ENCODE peak calls at places on chromosomes 7 and 10, in four cellular contexts. G, V, Y and C are unnamed samples.

GRCh38 chr7:12322287-12322902 is 81.3 kb downstream of the VWDE start:
- DNase-seq in G (no peak), V (no peak), Y (no peak), C (peak)

GRCh38 chr10:71771821-71772617 is 1.3 kb downstream of the VSIR start:
- DNase-seq in G (no peak), V (no peak), Y (no peak), C (peak)

GRCh38 chr7:38179719-38180333 is 1.8 kb downstream of the STARD3NL start:
- DNase-seq in G (no peak), V (no peak), Y (no peak), C (peak)

GRCh38 chr7:101702362-101702850 is 73.3 kb upstream of the MYL10 start:
- DNase-seq in G (peak), V (no peak), Y (no peak), C (no peak)

GRCh38 chr7:125089171-125089570 is 159.5 kb upstream of the POT1 start:
- DNase-seq in G (no peak), V (no peak), Y (no peak), C (no peak)

GRCh38 chr10:61153766-61154165 is 209.8 kb upstream of the RHOBTB1 start:
- DNase-seq in G (no peak), V (no peak), Y (no peak), C (no peak)

GRCh38 chr10:28984431-28984830 is 304.4 kb upstream of the LYZL1 start:
- DNase-seq in G (no peak), V (no peak), Y (no peak), C (peak)

GRCh38 chr10:89959433-89960110 is 258.2 kb downstream of the KIF20B start:
- DNase-seq in G (no peak), V (no peak), Y (no peak), C (no peak)

GRCh38 chr10:50395279-50395678 is 144.0 kb upstream of the ASAH2 start:
- DNase-seq in G (no peak), V (no peak), Y (no peak), C (peak)

GRCh38 chr7:37853468-37853867 is 5.1 kb downstream of the NME8 start:
- DNase-seq in G (no peak), V (no peak), Y (no peak), C (no peak)

GRCh38 chr10:102408728-102409603 is 9.6 kb downstream of the PSD start:
- DNase-seq in G (no peak), V (no peak), Y (peak), C (peak)

GRCh38 chr7:3272691-3273141 is 28.3 kb upstream of the SDK1 start:
- DNase-seq in G (no peak), V (no peak), Y (no peak), C (peak)

GRCh38 chr10:5485948-5486851 is 13.2 kb downstream of the CALML5 start:
- DNase-seq in G (no peak), V (no peak), Y (no peak), C (no peak)

GRCh38 chr7:81500631-81501030 is 269.2 kb downstream of the HGF start:
- DNase-seq in G (no peak), V (no peak), Y (no peak), C (no peak)

GRCh38 chr7:134473861-134474291 is 15.0 kb upstream of the AKR1B1 start:
- DNase-seq in G (no peak), V (no peak), Y (no peak), C (peak)

GRCh38 chr10:77927343-77928256 is 1.0 kb upstream of the DLG5 start:
- DNase-seq in G (no peak), V (peak), Y (peak), C (no peak)

GRCh38 chr7:135672560-135673359 is 10.4 kb downstream of the STMP1 start:
- DNase-seq in G (no peak), V (peak), Y (no peak), C (peak)

GRCh38 chr7:47435889-47436312 is 146.0 kb downstream of the TNS3 start:
- DNase-seq in G (peak), V (peak), Y (no peak), C (peak)

GRCh38 chr10:63264852-63265617 is 131.9 kb downstream of the NRBF2 start:
- DNase-seq in G (no peak), V (no peak), Y (no peak), C (peak)

GRCh38 chr10:110006358-110007170 is 1.2 kb upstream of the ADD3 start:
- DNase-seq in G (peak), V (peak), Y (no peak), C (peak)

GRCh38 chr7:79608005-79608404 is 154.5 kb upstream of the MAGI2 start:
- DNase-seq in G (no peak), V (no peak), Y (no peak), C (no peak)

GRCh38 chr10:96261930-96262329 is 9.4 kb downstream of the BLNK start:
- DNase-seq in G (no peak), V (no peak), Y (no peak), C (no peak)

GRCh38 chr7:130359276-130359857 is 14.8 kb downstream of the CPA5 start:
- DNase-seq in G (no peak), V (no peak), Y (no peak), C (no peak)
- H2BK15ac ChIP-seq in G (no peak), V (peak), Y (peak), C (peak)

DNA sequence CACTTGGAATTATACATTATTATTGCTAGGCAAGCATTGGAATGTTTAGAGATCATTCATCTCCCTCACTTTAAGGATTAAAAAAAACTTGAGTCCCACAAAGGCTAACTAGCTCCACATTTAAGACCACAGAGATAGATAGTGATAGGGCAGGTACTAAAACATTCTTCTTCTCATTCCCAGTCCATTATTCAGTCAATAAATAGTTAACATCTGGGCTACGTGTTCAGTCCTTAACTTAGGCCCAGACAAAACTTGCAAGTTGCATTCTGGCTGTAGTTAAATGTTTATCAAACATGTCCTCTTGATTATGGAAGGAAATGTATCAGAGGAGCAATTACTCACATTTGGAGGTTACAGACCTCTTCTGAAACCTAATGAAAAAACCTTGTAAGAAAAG is 2.4 kb downstream of the GNG11 start:
- DNase-seq in G (no peak), V (no peak), Y (no peak), C (peak)
- H3K4ac ChIP-seq in G (no peak), V (no peak), Y (no peak), C (no peak)

GRCh38 chr10:79234391-79235318 is 112.6 kb upstream of the PPIF start:
- DNase-seq in G (no peak), V (no peak), Y (no peak), C (peak)
- H4K8ac ChIP-seq in G (no peak), V (no peak), Y (no peak), C (no peak)

DNA sequence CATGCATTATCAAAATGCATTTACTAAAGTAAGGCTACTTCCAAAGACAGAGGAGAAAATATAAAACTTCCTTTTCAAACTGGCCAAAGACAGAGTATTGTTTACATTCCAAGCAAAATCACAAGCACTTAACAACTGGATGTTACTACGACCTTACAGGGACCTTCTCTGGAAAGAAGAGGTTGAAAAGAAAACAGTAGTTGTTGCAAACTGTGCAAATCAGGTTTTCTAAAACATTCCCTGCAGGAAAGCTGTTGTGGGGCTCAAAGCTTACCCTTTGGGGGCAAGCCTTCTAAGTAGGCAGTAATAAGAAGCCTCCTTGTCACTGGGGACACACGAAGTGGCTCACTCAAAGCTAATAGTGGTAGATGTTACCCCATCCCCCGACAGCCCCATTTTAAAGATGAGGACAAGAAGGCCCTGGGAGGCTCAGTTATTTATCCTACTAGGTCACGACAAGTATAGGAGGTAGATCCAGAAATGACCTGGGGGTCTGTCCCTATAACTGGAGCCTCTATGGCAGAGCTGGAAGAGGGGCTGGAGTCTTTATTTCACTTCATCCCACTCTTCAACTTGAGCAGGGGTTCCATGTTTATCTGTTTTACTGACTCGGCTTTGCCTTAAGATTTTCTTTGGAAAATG is 46.6 kb downstream of the ATXN7L1 start:
- DNase-seq in G (no peak), V (no peak), Y (no peak), C (peak)
- H2BK15ac ChIP-seq in G (no peak), V (no peak), Y (no peak), C (no peak)

GRCh38 chr10:33315891-33316290 is 18.6 kb downstream of the NRP1 start:
- DNase-seq in G (no peak), V (no peak), Y (no peak), C (no peak)
- H3K4ac ChIP-seq in G (no peak), V (no peak), Y (no peak), C (peak)

DNA sequence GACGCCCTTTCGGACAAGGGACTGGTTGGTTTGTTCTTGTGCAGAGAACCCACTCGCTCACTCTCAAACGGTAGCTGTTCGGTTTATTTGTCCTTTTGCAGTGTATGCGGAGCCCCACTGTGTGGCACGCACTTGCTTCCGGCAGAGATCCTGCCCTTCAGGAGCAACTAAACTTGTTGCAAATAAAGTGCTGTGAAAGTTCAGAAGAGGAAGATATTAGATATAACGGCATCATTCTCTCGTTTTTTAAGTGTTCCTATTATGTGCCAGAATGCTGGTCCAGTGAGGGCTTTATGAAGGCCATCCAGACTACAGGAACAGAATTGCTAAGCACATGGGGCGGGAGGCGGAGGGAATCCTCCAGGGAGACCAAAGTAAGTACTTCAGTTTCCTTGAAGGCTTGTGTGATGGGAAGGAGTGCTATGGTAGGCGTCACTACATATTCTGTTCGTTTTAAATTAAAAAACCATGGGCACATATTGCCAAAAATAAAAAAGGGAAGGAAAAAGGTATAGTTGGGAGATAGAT is 488 bp upstream of the ERLIN1 start:
- DNase-seq in G (no peak), V (no peak), Y (no peak), C (no peak)
- H4K8ac ChIP-seq in G (no peak), V (no peak), Y (peak), C (peak)

DNA sequence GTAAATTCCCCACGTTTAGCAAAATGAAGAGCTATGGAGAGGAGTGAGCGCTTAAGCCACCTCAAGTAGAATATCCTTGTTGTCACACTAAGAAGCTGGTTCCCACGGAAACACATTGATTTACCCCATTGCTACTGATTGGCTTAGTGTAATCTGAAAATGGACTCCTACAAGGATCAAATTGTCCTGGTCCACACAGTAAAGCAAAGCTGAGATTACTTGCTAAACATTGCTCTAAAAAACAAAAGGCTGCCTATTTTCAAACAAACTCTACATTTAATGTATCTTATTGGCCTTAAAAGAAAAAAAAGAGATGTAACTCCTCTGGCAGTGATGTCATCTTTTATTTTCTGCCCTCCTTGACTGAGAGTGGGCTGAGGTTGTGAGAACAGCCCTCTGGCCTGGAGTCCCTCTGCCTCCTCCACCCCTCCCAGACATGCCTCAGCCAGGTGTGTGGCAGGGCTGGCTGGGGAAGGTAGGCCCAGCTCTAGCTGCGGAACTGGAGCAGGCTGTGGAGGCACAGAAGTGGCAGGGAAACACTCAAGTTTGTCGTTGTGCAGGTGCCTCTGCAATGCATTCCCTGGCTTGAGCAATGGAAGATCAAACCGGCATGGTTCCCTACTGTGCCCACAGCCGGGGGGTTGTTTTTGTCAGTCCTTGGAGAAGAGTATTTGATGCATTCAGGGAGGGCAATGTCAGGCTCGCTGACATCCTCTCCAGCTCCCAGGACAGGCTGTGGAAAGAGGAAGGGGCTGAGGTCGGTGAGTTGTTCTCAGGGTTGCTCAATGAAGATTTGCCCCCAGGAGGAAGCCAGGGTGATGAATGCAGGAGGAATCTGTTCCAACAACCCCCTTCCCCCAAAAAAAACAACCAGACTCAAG is 9.1 kb downstream of the KLF6 start:
- DNase-seq in G (peak), V (no peak), Y (peak), C (peak)
- H2BK15ac ChIP-seq in G (no peak), V (no peak), Y (no peak), C (no peak)

GRCh38 chr10:30207485-30208052 is 141.5 kb downstream of the MTPAP start:
- DNase-seq in G (no peak), V (no peak), Y (no peak), C (peak)
- H3K4ac ChIP-seq in G (no peak), V (no peak), Y (no peak), C (no peak)

DNA sequence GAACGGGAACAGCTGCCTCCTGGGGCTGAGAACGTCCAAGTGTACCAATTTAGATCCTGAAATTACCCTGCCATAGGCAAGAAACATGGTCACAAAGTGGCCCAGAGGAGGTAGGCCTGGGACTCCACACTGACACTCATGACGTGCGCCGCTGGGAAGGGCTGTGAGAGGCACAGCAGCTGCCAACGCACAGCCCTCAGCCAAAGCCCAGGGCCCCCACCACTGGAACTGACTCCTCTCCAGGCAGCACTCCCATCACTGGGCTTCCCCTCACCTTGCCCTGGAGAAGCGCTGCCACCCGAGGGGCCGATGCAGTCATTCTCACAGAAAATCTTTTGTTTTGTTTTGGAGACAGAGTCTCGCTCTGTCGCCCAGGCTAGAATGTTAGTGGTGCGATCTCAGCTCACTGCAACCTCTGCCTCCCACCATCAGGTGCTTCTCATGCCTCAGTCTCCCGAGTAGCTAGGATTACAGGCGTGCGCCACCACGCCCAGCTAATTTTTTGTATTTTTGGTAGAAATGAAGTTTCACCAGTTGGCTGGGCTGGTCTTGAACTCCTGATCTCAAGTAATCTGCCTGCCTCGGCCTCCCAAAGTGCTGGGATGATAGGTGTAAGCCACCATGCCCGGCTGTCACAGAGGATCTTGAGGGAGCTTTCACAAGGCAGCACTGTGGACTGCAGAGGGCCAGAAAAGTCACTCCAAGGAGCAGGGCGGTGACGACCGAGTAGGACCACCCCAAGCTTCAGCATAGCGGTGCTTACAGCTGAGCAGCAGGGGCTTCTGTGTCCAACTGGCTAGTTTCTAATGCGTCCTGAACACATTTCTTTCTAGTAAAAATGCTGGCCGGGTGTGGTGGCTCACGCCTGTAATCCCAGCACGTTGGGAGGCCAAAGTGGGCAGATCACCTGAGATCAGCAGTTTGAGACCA is 13.5 kb downstream of the GUSB start:
- DNase-seq in G (no peak), V (no peak), Y (no peak), C (no peak)
- H4K8ac ChIP-seq in G (no peak), V (no peak), Y (no peak), C (no peak)